ENCODE peak calls at places on chromosomes 1 and 21, in six cellular contexts. M is spleen, S is suprapubic skin, G is lung, R is IMR-90, Q is left ventricle myocardium inferior. Y is an unnamed sample.
A peak's percentile ranks its signal among the peaks of the same experiment; 100 is the strongest.

GRCh38 chr1:38071530-38072266 is 25.1 kb upstream of the POU3F1 start:
- DNase-seq in Q (no peak), S (no peak), R (peak; percentile 55), G (no peak), M (no peak), Y (no peak)

GRCh38 chr1:245332513-245332912 is 177.7 kb downstream of the KIF26B start:
- DNase-seq in R (peak; percentile 7), G (no peak), M (no peak), S (no peak), Q (no peak), Y (no peak)

GRCh38 chr1:94713472-94714141 is 106.5 kb upstream of the SLC44A3 start:
- DNase-seq in S (peak; percentile 94), Q (peak; percentile 73), R (peak; percentile 99), G (peak; percentile 80), M (peak; percentile 89), Y (peak; percentile 81)

GRCh38 chr1:217135569-217135915 is 412.3 kb upstream of the ESRRG start:
- DNase-seq in G (no peak), R (peak; percentile 5), M (no peak), S (no peak), Q (no peak), Y (no peak)

GRCh38 chr1:58293388-58293787 is 253.1 kb downstream of the OMA1 start:
- DNase-seq in R (no peak), S (no peak), G (no peak), Q (no peak), M (no peak), Y (no peak)

GRCh38 chr1:148263906-148264255 is 111.8 kb upstream of the NBPF11 start:
- DNase-seq in Q (no peak), R (no peak), G (no peak), M (no peak), S (no peak), Y (peak; percentile 39)

GRCh38 chr1:54381524-54381923 is 24.7 kb downstream of the SSBP3 start:
- DNase-seq in R (no peak), G (no peak), S (no peak), M (no peak), Q (no peak), Y (no peak)

GRCh38 chr1:10644307-10645128 is 151.9 kb downstream of the CASZ1 start:
- DNase-seq in R (peak; percentile 10), G (no peak), S (no peak), M (no peak), Q (no peak), Y (no peak)

GRCh38 chr1:8281843-8282509 is 35.9 kb upstream of the SLC45A1 start:
- DNase-seq in G (no peak), Q (peak; percentile 21), S (no peak), M (no peak), R (peak; percentile 16), Y (no peak)

GRCh38 chr1:93663191-93663614 is 18.4 kb downstream of the BCAR3 start:
- DNase-seq in S (no peak), Q (no peak), R (no peak), M (no peak), G (no peak), Y (no peak)

GRCh38 chr1:231630558-231631205 is 4.1 kb downstream of the DISC1 start:
- DNase-seq in S (no peak), M (no peak), Q (no peak), R (peak; percentile 77), G (no peak), Y (no peak)

GRCh38 chr1:152029144-152029936 is 7.5 kb downstream of the S100A11 start:
- DNase-seq in M (no peak), G (no peak), S (no peak), Q (no peak), R (peak; percentile 43), Y (no peak)

GRCh38 chr1:184791199-184791935 is 36.7 kb upstream of the EDEM3 start:
- DNase-seq in M (no peak), G (no peak), Q (no peak), S (no peak), R (peak; percentile 77), Y (no peak)

DNA sequence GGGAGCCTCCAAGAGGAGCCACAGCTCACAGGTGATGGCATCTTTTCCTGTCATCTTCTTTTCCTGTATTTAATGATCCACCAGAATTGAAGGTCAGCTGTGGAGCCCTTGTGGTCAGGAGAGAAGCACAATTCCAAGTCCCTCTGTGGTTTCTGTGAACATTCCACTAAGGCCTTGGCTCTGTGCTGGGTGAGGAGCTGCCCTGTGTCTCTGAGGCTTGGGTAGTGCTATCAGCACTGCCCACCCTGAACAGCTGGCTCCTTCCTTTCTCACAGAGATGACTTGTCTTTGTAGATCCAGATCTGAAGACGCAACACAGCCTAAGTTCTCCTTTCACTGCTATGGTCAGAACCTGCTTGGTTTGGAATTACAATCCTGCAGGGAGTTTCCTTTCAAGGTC is 142.0 kb upstream of the MAP1LC3C start:
- DNase-seq in S (no peak), M (no peak), Q (no peak), G (no peak), R (no peak), Y (no peak)
- TF ChIP-seq CTCF in S (no peak), M (no peak), Q (no peak), G (no peak), R (no peak), Y (no peak)

DNA sequence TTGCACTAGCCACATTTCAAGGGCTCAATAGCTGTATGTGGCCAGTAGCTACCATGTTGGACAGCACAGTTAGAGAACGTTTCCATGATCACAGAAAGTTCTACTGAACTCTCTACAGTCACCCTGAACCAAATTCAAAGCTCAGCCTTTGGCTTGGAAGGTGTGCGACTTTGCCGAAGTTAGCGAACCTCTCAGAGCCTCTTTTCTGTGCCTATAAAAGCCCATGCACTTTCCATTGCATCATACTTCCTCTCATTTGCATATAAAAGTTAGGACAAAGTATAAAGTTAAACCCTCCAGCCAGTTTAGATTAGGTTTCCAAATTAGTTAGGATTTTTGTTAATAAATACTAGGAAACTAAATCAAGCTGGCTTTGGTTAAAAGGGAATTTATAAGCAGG is 4.7 kb upstream of the SLC1A7 start:
- DNase-seq in S (no peak), G (no peak), Q (no peak), M (peak; percentile 9), R (no peak), Y (no peak)
- H3K4me3 ChIP-seq in S (no peak overlapping the region), G (no peak overlapping the region), Q (no peak overlapping the region), M (no peak overlapping the region), R (no peak overlapping the region), Y (no peak overlapping the region)

DNA sequence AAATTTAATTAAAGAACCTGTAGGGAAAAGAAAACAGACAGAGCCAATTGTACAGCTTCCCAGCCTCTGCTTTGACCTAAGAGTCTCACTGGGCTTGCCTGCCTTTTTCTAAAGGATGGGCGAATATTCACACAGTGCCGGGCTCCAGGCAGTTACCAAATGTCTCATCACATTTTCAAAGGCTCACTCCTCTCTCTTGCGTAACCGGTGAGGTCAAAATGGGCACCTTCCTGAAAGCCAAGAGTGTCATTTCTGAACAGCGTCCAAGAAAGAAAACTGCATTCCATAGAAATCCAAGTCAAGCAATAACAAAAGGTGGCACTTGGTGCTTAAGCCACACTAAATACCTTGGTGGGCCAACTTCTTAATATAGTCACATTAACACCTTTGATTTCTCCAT is 714 bp upstream of the PALMD start:
- DNase-seq in M (no peak), G (peak; percentile 63), Q (no peak), S (no peak), R (peak; percentile 30), Y (no peak)
- TF ChIP-seq CTCF in M (no peak), G (no peak), Q (no peak), S (no peak), R (no peak), Y (no peak)

GRCh38 chr1:167514278-167514677 is 4.1 kb downstream of the CD247 start:
- DNase-seq in M (no peak), R (no peak), G (no peak), S (no peak), Q (no peak), Y (no peak)
- H3K4me3 ChIP-seq in M (no peak overlapping the region), R (no peak overlapping the region), G (no peak overlapping the region), S (no peak overlapping the region), Q (no peak overlapping the region), Y (no peak overlapping the region)

DNA sequence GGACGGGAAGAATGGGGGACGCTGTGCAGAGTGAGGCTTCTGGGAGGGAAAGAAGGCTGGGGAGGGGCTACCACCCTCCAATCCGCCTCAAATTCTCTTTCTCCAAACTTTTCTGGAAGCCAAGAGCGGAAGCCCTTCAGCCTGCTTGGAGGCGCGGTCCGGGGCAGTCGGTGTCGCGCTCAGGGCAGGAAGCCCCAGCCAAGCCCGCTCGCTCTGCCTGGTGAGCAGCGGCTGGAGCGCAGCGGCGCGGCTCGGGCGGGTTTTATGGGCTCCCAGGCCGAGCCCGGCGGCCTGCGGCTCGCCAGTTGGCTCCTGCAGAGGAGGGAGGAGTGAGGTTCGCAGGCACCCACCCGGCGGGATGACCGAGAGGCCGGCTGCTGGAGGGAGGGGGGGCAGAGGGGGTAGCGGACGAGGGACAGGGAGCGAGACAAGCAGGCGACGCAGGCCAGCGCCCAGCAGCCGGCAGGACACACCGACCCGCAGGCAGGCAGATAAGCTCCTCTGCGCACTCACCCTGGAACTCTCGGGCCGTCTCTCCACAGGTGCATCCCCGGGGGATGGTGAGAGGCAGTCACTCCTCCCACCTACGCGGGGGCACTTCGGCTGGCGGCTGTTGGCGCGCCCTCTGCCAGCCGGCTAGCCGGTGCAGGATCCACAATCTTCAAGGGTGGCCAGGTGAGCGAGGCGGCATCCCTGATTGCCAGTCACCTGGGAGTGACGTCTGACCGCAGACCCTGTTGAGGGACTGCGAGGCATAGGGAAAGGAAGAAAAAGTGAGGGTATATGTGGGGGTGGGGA is at the start of gene AVPR1B:
- DNase-seq in S (no peak), G (no peak), M (peak; percentile 83), Q (peak; percentile 48), R (peak; percentile 15), Y (peak; percentile 56)
- TF ChIP-seq CTCF in S (no peak), G (no peak), M (no peak), Q (peak; percentile 18), R (no peak), Y (no peak)

GRCh38 chr1:2019571-2020309 is 595 bp downstream of the GABRD start:
- DNase-seq in G (no peak), S (no peak), Q (no peak), R (no peak), M (no peak), Y (no peak)
- H3K4me3 ChIP-seq in G (no peak overlapping the region), S (peak overlapping the region; percentile 50), Q (peak overlapping the region; percentile 55), R (no peak overlapping the region), M (no peak overlapping the region), Y (no peak overlapping the region)

DNA sequence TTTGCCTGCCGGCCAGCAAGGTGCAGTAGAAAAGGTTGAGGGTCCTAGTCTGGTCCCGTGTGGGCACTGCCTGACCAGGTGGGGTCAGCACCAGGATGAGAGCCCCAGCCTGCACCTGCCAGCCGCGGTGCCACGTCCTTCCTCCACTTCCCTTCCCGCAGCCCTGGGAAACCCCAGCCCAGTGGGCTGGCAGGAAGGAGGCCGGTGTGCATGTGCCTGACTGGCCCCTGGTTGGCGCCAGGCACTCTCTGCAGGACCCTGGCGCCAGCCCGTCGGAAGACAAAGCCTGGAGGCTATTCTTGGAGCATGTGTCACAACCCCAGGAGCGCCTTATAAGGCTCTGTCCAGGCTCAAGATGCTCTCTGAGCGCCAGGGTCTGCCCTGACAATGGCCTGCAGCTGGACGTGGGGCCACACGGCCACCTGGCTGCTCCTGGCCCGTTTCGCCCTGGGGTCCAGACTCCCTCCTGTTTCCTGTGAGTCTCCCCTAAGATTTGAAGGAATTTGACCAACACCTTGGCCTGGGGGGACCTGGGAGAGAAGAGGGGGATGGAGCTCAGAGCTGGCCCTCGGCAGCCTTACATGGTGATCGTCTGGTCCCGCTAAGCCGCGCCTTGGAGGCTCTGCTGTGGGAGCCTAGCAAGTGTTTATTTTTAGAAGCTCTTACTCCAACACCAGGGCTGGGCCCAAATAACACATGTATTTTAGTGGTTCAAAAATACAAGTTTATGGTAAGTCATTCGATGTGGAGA is 31.9 kb upstream of the POFUT2 start:
- DNase-seq in Q (peak; percentile 62), S (no peak), G (no peak), R (peak; percentile 77), M (peak; percentile 70), Y (no peak)
- TF ChIP-seq CTCF in Q (no peak), S (no peak), G (no peak), R (no peak), M (no peak), Y (no peak)